ENCODE peak calls at places on chromosomes 4 and X, in five cellular contexts. F, R, C, V and S are unnamed samples.

GRCh38 chr4:104859601-104860000 is 287.1 kb upstream of the TET2 start:
- DNase-seq in R (no peak), C (no peak), F (peak; percentile 8), V (no peak), S (no peak)

GRCh38 chr4:145868637-145869409 is 69.8 kb downstream of the ZNF827 start:
- DNase-seq in F (no peak), V (no peak), R (no peak), C (no peak), S (no peak)

GRCh38 chr4:143586080-143586479 is 72.6 kb downstream of the SMARCA5 start:
- DNase-seq in C (no peak), R (no peak), F (no peak), V (peak; percentile 69), S (no peak)

GRCh38 chrX:46653482-46653881 is 79.9 kb downstream of the CHST7 start:
- DNase-seq in F (peak; percentile 9), C (no peak), R (no peak), V (no peak), S (no peak)

GRCh38 chr4:15163284-15163645 is 161.0 kb downstream of the CPEB2 start:
- DNase-seq in C (no peak), V (no peak), R (no peak), F (no peak), S (no peak)

GRCh38 chrX:80808160-80808735 is 1.4 kb downstream of the BRWD3 start:
- DNase-seq in V (peak; percentile 45), R (peak; percentile 63), F (peak; percentile 52), C (peak; percentile 62), S (peak; percentile 65)

GRCh38 chr4:151912626-151913025 is 151.8 kb upstream of the GATB start:
- DNase-seq in C (no peak), R (no peak), F (no peak), V (no peak), S (no peak)

GRCh38 chr4:83028976-83029375 is 6.0 kb upstream of the COPS4 start:
- DNase-seq in C (no peak), R (no peak), F (no peak), V (no peak), S (no peak)

GRCh38 chr4:87025023-87025613 is 90.3 kb downstream of the AFF1 start:
- DNase-seq in C (no peak), V (no peak), R (no peak), F (no peak), S (no peak)

GRCh38 chr4:165864228-165864627 is 8.8 kb upstream of the TLL1 start:
- DNase-seq in V (no peak), C (no peak), F (no peak), R (no peak), S (no peak)

GRCh38 chr4:649751-650310 is 24.2 kb downstream of the ATP5ME start:
- DNase-seq in C (no peak), R (no peak), F (no peak), V (no peak), S (no peak)

GRCh38 chr4:53784112-53784511 is 192.8 kb upstream of the LNX1 start:
- DNase-seq in R (no peak), V (no peak), C (no peak), F (no peak), S (no peak)

GRCh38 chr4:19700951-19701350 is 550.8 kb upstream of the SLIT2 start:
- DNase-seq in C (no peak), V (no peak), R (no peak), F (no peak), S (no peak)

GRCh38 chr4:6802626-6803025 is 20.1 kb downstream of the KIAA0232 start:
- DNase-seq in C (no peak), F (no peak), V (no peak), R (no peak), S (no peak)